ENCODE peak calls at places on chromosomes 11 and 22, in eight cellular contexts. V is HCT116, G is K562, D is GM23338, C is stomach, P is transverse colon, O is H1, A is SK-N-MC. T is an unnamed sample.
A peak's percentile ranks its signal among the peaks of the same experiment; 100 is the strongest.

GRCh38 chr22:39084666-39085065 is 7.6 kb downstream of the APOBEC3G start:
- DNase-seq in V (no peak), G (no peak), D (no peak), C (no peak), P (no peak), O (no peak), A (no peak), T (no peak)

GRCh38 chr11:134763030-134763388 is 351.0 kb upstream of the B3GAT1 start:
- DNase-seq in V (no peak), G (no peak), D (no peak), C (no peak), P (no peak), O (no peak), A (no peak), T (no peak)

GRCh38 chr11:78840623-78841022 is 266.0 kb upstream of the NARS2 start:
- DNase-seq in V (no peak), G (no peak), D (no peak), C (no peak), P (no peak), O (no peak), A (no peak), T (peak; percentile 14)

GRCh38 chr22:44664149-44664548 is 37.9 kb upstream of the PRR5 start:
- DNase-seq in V (no peak), G (no peak), D (no peak), C (peak; percentile 51), P (peak; percentile 67), O (no peak), A (no peak), T (no peak)

GRCh38 chr11:36155770-36156485 is 133.3 kb downstream of the COMMD9 start:
- DNase-seq in V (no peak), G (no peak), D (peak; percentile 24), C (no peak), P (no peak), O (no peak), A (no peak), T (no peak)

GRCh38 chr22:27761652-27762051 is 39.9 kb downstream of the MN1 start:
- DNase-seq in V (no peak), G (no peak), D (no peak), C (no peak), P (no peak), O (no peak), A (no peak), T (no peak)

GRCh38 chr11:44506375-44507016 is 59.0 kb upstream of the CD82 start:
- DNase-seq in V (peak; percentile 44), G (no peak), D (no peak), C (no peak), P (no peak), O (no peak), A (no peak), T (no peak)

GRCh38 chr11:64245401-64245796 is 1.3 kb downstream of the PPP1R14B start:
- DNase-seq in V (no peak), G (no peak), D (no peak), C (peak; percentile 66), P (peak; percentile 70), O (no peak), A (no peak), T (no peak)

GRCh38 chr11:128346808-128347207 is 240.6 kb downstream of the ETS1 start:
- DNase-seq in V (no peak), G (no peak), D (no peak), C (no peak), P (no peak), O (no peak), A (no peak), T (no peak)

GRCh38 chr11:61507012-61507768 is 1.4 kb upstream of the LRRC10B start:
- DNase-seq in V (no peak), G (no peak), D (no peak), C (no peak), P (no peak), O (no peak), A (no peak), T (no peak)

GRCh38 chr11:11937433-11937832 is 71.0 kb downstream of the DKK3 start:
- DNase-seq in V (no peak), G (no peak), D (no peak), C (no peak), P (no peak), O (no peak), A (no peak), T (no peak)

GRCh38 chr22:43945632-43946390 is 9.4 kb upstream of the SAMM50 start:
- DNase-seq in V (peak; percentile 41), G (peak; percentile 71), D (peak; percentile 81), C (peak; percentile 67), P (peak; percentile 70), O (no peak), A (no peak), T (peak; percentile 31)

GRCh38 chr11:114367244-114367957 is 32.9 kb downstream of the C11orf71 start:
- DNase-seq in V (no peak), G (no peak), D (no peak), C (no peak), P (no peak), O (no peak), A (no peak), T (no peak)

GRCh38 chr11:95768521-95768920 is 21.1 kb downstream of the FAM76B start:
- DNase-seq in V (no peak), G (no peak), D (peak; percentile 35), C (no peak), P (no peak), O (no peak), A (no peak), T (no peak)

GRCh38 chr22:49869091-49869830 is 15.6 kb downstream of the ZBED4 start:
- DNase-seq in V (no peak), G (no peak), D (no peak), C (no peak), P (no peak), O (no peak), A (no peak), T (no peak)

DNA sequence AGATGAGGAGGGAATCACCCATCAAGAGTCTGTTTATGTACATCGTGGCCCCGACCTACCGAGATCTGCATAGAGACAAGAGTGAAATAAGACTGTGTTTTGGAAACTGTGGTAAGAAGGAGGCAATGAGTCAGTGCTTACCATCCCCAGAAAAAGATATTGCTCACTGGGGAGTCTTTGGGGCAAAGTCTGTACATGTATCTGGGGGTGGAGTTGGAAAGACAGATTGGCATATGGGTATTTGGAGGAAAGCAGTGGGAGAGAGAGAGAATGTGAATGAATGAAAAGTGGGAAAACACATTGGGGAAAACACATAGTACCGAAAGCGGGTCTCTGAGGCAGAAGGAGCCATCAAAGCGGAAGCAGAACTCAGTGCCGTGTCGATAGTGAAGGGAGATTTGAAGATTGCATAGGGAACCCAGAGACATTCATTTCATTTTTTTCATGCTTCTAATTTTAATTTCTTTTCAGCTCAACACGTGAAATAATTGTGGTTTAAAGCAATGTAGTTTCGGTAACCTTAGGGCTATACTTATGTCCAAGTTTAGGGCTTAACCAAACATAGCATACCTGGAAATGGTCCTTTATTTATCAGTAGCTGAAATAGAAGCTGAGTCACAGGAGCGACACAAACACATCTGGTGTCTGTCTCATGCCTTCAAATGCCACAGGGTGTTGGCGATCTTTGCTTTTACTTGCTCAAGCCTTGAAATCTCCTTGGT is 98.6 kb upstream of the CD44 start:
- DNase-seq in V (no peak), G (no peak), D (no peak), C (no peak), P (no peak), O (no peak), A (no peak), T (no peak)
- H3K4me3 ChIP-seq in V (peak overlapping the region; percentile 28), G (peak overlapping the region; percentile 2), D (no peak overlapping the region), C (no peak overlapping the region), P (no peak overlapping the region), O (no peak overlapping the region), A (no peak overlapping the region), T (no peak overlapping the region)

DNA sequence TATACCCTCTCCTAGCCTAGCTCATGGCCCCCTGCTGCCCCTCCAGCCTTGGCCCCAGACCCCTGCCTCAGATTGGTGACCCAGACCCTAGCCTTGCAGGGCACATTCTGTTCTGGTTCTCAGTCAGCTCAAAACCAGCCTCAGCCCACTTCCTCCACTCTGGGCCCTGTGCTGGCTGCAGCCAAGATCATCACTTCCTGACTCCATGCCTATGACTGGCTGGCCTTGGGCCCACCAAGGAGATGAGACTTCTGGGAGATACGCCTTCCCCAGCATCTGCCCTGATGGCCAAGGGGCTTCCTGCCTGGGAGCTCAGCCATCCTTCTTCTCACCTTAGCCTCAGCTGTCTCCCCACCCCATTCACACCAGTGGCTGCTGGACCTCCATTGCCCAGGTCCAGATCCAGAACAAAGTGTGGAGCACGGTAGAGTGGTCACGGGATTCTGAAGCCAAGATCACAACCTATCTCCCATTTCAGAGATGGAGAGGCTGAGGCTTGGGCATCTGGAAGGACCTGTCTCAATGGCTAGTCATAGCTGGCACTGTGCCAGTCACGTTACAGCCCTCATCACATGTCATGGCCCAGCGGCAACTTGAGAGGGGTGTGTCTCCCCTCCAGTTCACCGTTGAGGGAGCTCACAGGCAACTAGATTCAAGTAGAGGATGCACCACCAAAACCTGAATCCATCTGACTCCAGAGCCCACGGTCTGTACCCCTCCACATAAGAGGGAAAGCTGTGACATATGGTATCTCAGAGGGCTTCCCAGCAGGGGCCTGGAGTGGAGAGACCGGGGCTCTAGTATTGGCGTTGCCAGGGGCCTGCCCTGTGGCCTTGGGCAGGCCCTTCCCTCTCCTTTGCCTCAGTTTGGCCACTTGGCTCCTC is 43.0 kb upstream of the KLHL35 start:
- DNase-seq in V (no peak), G (no peak), D (no peak), C (peak; percentile 30), P (peak; percentile 33), O (no peak), A (no peak), T (no peak)
- TF ChIP-seq POLR2AphosphoS5 in V (no peak), G (no peak), D (no peak), C (no peak), P (no peak), O (no peak), A (no peak), T (no peak)

DNA sequence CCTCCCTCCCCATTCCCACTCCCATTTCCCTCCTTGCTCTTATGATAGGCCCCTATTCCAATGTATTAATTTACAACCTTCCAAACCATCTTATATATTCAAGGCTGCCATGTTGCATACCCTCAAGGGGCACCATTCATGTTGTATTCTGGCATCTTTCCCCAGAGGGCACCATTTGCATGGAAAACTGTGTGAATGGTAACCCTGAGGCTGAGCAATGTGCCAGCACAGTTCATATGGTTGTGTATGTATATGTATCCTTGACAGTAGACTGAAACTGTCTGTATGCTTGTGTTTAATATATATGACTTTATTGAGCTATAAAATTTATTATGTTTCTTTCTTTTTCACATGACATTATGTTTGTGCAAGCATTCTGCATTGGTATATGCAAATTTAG is 7.3 kb downstream of the RASSF10 start:
- DNase-seq in V (peak; percentile 13), G (no peak), D (no peak), C (no peak), P (peak; percentile 26), O (no peak), A (no peak), T (no peak)
- H3K4me3 ChIP-seq in V (no peak overlapping the region), G (no peak overlapping the region), D (no peak overlapping the region), C (no peak overlapping the region), P (no peak overlapping the region), O (no peak overlapping the region), A (no peak overlapping the region), T (no peak overlapping the region)

DNA sequence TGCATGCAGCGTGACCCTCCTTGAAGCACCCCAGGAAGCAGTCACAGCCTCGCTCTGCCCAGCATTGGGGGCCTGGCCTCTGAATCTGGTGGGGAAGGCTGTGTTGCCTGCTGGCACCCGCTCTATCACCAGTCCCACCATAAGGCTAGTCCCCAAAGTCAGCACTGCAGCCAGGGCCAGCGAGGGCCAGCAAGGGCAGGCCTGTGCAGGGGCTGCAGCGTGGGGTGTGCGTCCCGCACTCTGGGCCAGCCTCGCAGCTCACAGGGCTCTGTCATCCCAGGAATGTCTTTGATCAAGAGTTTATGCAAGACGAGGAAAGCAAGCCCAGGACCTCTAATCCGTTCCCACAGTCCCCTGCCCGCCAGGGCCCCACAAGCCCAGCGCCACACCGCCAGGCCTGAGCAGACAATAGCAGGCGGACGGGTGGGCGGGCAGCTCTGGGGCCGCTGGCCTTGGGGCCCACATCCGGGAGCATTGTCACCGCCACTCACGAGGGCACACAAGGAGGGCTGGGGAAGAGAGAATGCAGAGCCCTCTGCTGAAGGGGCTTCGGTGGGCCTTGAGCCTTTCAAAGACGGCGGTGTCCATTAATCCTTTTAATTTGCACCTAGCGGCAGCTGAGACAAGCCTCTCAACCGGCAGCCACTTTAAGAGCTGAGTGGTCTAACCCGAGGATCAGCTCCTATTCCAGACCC is 17.1 kb downstream of the LTO1 start:
- DNase-seq in V (no peak), G (no peak), D (peak; percentile 88), C (no peak), P (no peak), O (no peak), A (no peak), T (no peak)
- TF ChIP-seq POLR2AphosphoS5 in V (no peak), G (no peak), D (no peak), C (no peak), P (no peak), O (no peak), A (no peak), T (no peak)

T was measured in prostate gland.